ENCODE peak calls at places on chromosomes 5 and 9, in ten cellular contexts. M is glutamatergic neuron; W is brain microvascular endothelial cell; S is Calu3; Z is activated CD8-positive, alpha-beta T cell treated with anti-CD3 and anti-CD28 coated beads for 36 hours; X is astrocyte; O is HFF-Myc; E is mucosa of descending colon; I is HFFc6; G is mesothelial cell of epicardium. N is an unnamed sample.

GRCh38 chr9:96596601-96597111 is 23.0 kb downstream of the CDC14B start:
- DNase-seq in M (no peak), W (no peak), S (no peak), Z (no peak), X (no peak), O (no peak), E (no peak), I (no peak), G (no peak), N (no peak)

GRCh38 chr5:99900302-99900811 is 634.8 kb upstream of the FAM174A start:
- DNase-seq in M (no peak), W (peak; percentile 9), S (peak; percentile 34), Z (no peak), X (peak; percentile 76), O (no peak), E (no peak), I (peak; percentile 17), G (no peak), N (no peak)

GRCh38 chr5:73938280-73938937 is 312.4 kb downstream of the ARHGEF28 start:
- DNase-seq in M (no peak), W (peak; percentile 94), S (peak; percentile 67), Z (no peak), X (peak; percentile 99), O (peak; percentile 70), E (no peak), I (peak; percentile 94), G (no peak), N (no peak)

GRCh38 chr5:74903165-74903787 is 37.1 kb upstream of the FAM169A start:
- DNase-seq in M (peak; percentile 28), W (no peak), S (peak; percentile 87), Z (peak; percentile 45), X (no peak), O (no peak), E (peak; percentile 78), I (no peak), G (no peak), N (peak; percentile 51)

GRCh38 chr9:101028346-101029299 is at the start of gene PLPPR1:
- DNase-seq in M (peak; percentile 91), W (peak; percentile 37), S (peak; percentile 61), Z (peak; percentile 2), X (peak; percentile 29), O (no peak), E (peak; percentile 48), I (no peak), G (peak; percentile 82), N (peak; percentile 75)

GRCh38 chr5:134136771-134137170 is 22.3 kb downstream of the TCF7 start:
- DNase-seq in M (no peak), W (no peak), S (no peak), Z (no peak), X (no peak), O (no peak), E (no peak), I (no peak), G (peak; percentile 25), N (no peak)

GRCh38 chr5:109223521-109223920 is 186.3 kb downstream of the PJA2 start:
- DNase-seq in M (no peak), W (no peak), S (no peak), Z (no peak), X (no peak), O (no peak), E (no peak), I (no peak), G (no peak), N (no peak)

GRCh38 chr9:38047301-38048251 is 21.5 kb downstream of the SHB start:
- DNase-seq in M (no peak), W (peak; percentile 93), S (peak; percentile 66), Z (no peak), X (peak; percentile 97), O (peak; percentile 79), E (peak; percentile 71), I (peak; percentile 93), G (peak; percentile 52), N (no peak)

GRCh38 chr5:958701-959571 is 49.7 kb upstream of the NKD2 start:
- DNase-seq in M (no peak), W (no peak), S (peak; percentile 44), Z (no peak), X (peak; percentile 70), O (no peak), E (no peak), I (no peak), G (peak; percentile 37), N (peak; percentile 7)

GRCh38 chr9:123637940-123638634 is 282.1 kb downstream of the CRB2 start:
- DNase-seq in M (no peak), W (no peak), S (no peak), Z (peak; percentile 64), X (peak; percentile 8), O (no peak), E (peak; percentile 35), I (no peak), G (no peak), N (no peak)

GRCh38 chr5:59562756-59563389 is 330.7 kb downstream of the PDE4D start:
- DNase-seq in M (peak; percentile 29), W (peak; percentile 29), S (peak; percentile 81), Z (peak; percentile 24), X (peak; percentile 76), O (peak; percentile 83), E (peak; percentile 36), I (peak; percentile 7), G (no peak), N (no peak)

GRCh38 chr9:115135786-115136185 is 17.8 kb upstream of the TNC start:
- DNase-seq in M (no peak), W (peak; percentile 59), S (no peak), Z (no peak), X (peak; percentile 44), O (no peak), E (no peak), I (no peak), G (no peak), N (no peak)

GRCh38 chr9:137161558-137162483 is 8.0 kb downstream of the LRRC26 start:
- DNase-seq in M (no peak), W (no peak), S (no peak), Z (no peak), X (no peak), O (no peak), E (no peak), I (no peak), G (no peak), N (no peak)

GRCh38 chr9:84170521-84171141 is 169.9 kb downstream of the SLC28A3 start:
- DNase-seq in M (peak; percentile 95), W (peak; percentile 96), S (peak; percentile 14), Z (no peak), X (peak; percentile 97), O (peak; percentile 95), E (peak; percentile 76), I (peak; percentile 97), G (peak; percentile 44), N (no peak)

GRCh38 chr9:94925751-94926456 is 199.4 kb downstream of the AOPEP start:
- DNase-seq in M (no peak), W (no peak), S (no peak), Z (no peak), X (no peak), O (no peak), E (peak; percentile 47), I (no peak), G (no peak), N (no peak)

DNA sequence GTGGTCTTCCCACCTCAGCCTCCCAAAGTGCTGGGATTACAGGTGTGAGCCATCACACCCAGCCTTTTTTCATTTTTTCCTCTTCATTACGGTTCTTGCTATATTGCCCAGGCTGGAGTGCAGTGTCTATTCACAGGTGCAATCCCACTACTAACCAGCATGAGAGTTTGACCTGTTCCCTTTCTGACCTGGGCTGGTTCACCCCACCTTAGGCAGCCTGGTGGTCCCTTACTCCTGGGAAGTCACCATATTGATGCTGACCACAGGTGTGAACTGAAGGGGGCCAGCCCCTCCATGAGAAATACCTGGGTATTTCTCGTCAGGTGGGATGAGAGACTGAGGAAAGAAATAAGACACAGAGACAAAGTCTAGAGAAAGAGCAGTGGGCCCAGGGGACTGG is 2.4 kb downstream of the PDE6A start:
- DNase-seq in M (no peak), W (no peak), S (no peak), Z (no peak), X (no peak), O (no peak), E (no peak), I (no peak), G (no peak), N (no peak)
- TF ChIP-seq CTCF in M (no peak), W (no peak), S (no peak), Z (no peak), X (no peak), O (no peak), E (no peak), I (peak; percentile 8), G (no peak), N (no peak)

GRCh38 chr5:142576303-142576702 is 109.6 kb downstream of the FGF1 start:
- DNase-seq in M (no peak), W (no peak), S (peak; percentile 4), Z (no peak), X (no peak), O (no peak), E (no peak), I (no peak), G (no peak), N (no peak)
- TF ChIP-seq CTCF in M (no peak), W (no peak), S (no peak), Z (no peak), X (no peak), O (no peak), E (no peak), I (no peak), G (no peak), N (no peak)

DNA sequence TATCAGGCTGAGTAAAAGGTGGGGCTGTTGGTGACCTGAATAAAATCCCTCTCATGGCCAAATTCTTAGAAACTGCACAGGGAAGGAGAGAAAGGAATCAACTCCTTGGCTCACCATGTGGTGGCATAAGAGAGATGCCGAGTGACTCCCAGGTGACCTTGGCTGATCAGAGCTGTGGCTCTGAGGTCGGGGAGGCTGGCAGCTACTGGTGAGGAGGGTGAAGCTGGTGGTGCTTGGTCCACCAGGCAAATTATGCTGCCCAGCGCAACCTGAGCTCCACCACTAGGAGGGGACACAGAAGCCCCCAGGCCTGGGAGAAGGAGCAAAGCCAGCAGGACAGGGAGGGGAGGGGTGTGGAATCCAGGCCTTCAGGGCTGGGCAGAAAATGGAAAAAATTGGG is 111.2 kb upstream of the IL12B start:
- DNase-seq in M (peak; percentile 47), W (no peak), S (peak; percentile 30), Z (no peak), X (no peak), O (no peak), E (no peak), I (no peak), G (no peak), N (no peak)
- TF ChIP-seq CTCF in M (peak; percentile 34), W (peak; percentile 49), S (no peak), Z (no peak), X (peak; percentile 8), O (no peak), E (no peak), I (peak; percentile 63), G (peak; percentile 20), N (peak; percentile 49)

GRCh38 chr9:18294229-18294628 is 179.7 kb upstream of the ADAMTSL1 start:
- DNase-seq in M (no peak), W (no peak), S (no peak), Z (no peak), X (no peak), O (no peak), E (no peak), I (no peak), G (no peak), N (no peak)

GRCh38 chr9:18296702-18297531 is 177.0 kb upstream of the ADAMTSL1 start:
- DNase-seq in M (no peak), W (no peak), S (no peak), Z (no peak), X (peak; percentile 26), O (no peak), E (no peak), I (peak; percentile 35), G (no peak), N (no peak)

GRCh38 chr9:18299449-18299848 is 174.5 kb upstream of the ADAMTSL1 start:
- DNase-seq in M (no peak), W (no peak), S (no peak), Z (no peak), X (no peak), O (no peak), E (no peak), I (no peak), G (no peak), N (no peak)

GRCh38 chr9:18297532-18297872 is 176.5 kb upstream of the ADAMTSL1 start:
- DNase-seq in M (no peak), W (no peak), S (peak; percentile 5), Z (no peak), X (peak; percentile 8), O (peak; percentile 9), E (no peak), I (no peak), G (no peak), N (no peak)
- TF ChIP-seq CTCF in M (no peak), W (peak; percentile 70), S (no peak), Z (no peak), X (peak; percentile 44), O (peak; percentile 66), E (no peak), I (peak; percentile 68), G (no peak), N (peak; percentile 44)